ENCODE peak calls at places on chromosomes 13 and 19, in eight cellular contexts. H is neural progenitor cell; Q is fibroblast of lung; F is hepatocyte; W is IMR-90; Z is astrocyte; E is effector memory CD4-positive, alpha-beta T cell; K is lower lobe of right lung. P is an unnamed sample.

GRCh38 chr13:98976941-98977340 is 923 bp downstream of the DOCK9 start:
- DNase-seq in H (no peak), Q (no peak), F (no peak), W (peak; percentile 12), Z (peak; percentile 59), E (no peak), K (no peak), P (no peak)

GRCh38 chr13:38519229-38519910 is 167.5 kb upstream of the FREM2 start:
- DNase-seq in H (no peak), Q (no peak), F (no peak), W (no peak), Z (no peak), E (no peak), K (no peak), P (no peak)

GRCh38 chr19:4369888-4370260 is 26.5 kb downstream of the MPND start:
- DNase-seq in H (peak; percentile 59), Q (no peak), F (no peak), W (peak; percentile 26), Z (no peak), E (peak; percentile 56), K (peak; percentile 74), P (no peak)

GRCh38 chr13:28347456-28348371 is 147.2 kb downstream of the FLT1 start:
- DNase-seq in H (no peak), Q (no peak), F (no peak), W (no peak), Z (peak; percentile 45), E (no peak), K (no peak), P (no peak)

GRCh38 chr13:71602327-71602726 is 264.7 kb downstream of the DACH1 start:
- DNase-seq in H (no peak), Q (no peak), F (no peak), W (no peak), Z (no peak), E (no peak), K (no peak), P (no peak)

GRCh38 chr19:17553256-17553655 is 2.2 kb upstream of the COLGALT1 start:
- DNase-seq in H (peak; percentile 15), Q (peak; percentile 96), F (no peak), W (peak; percentile 95), Z (peak; percentile 91), E (no peak), K (no peak), P (no peak)

GRCh38 chr13:71618154-71618553 is 248.8 kb downstream of the DACH1 start:
- DNase-seq in H (no peak), Q (peak; percentile 65), F (no peak), W (peak; percentile 53), Z (peak; percentile 31), E (no peak), K (no peak), P (no peak)

GRCh38 chr13:37701972-37702371 is 103.4 kb upstream of the POSTN start:
- DNase-seq in H (no peak), Q (peak; percentile 99), F (peak; percentile 16), W (peak; percentile 99), Z (peak; percentile 93), E (no peak), K (no peak), P (no peak)

GRCh38 chr13:113123226-113124150 is 889 bp downstream of the F10 start:
- DNase-seq in H (no peak), Q (no peak), F (no peak), W (no peak), Z (no peak), E (no peak), K (peak; percentile 41), P (no peak)

GRCh38 chr13:37089495-37089894 is 16.0 kb downstream of the CSNK1A1L start:
- DNase-seq in H (no peak), Q (no peak), F (no peak), W (no peak), Z (no peak), E (no peak), K (no peak), P (no peak)

GRCh38 chr19:39386557-39386956 is 4.3 kb downstream of the PAF1 start:
- DNase-seq in H (no peak), Q (no peak), F (no peak), W (no peak), Z (no peak), E (no peak), K (no peak), P (no peak)

GRCh38 chr13:76378767-76379166 is 507.4 kb downstream of the KCTD12 start:
- DNase-seq in H (no peak), Q (no peak), F (no peak), W (no peak), Z (no peak), E (no peak), K (no peak), P (no peak)

GRCh38 chr13:69124996-69125395 is 982.6 kb upstream of the ATXN8OS start:
- DNase-seq in H (no peak), Q (no peak), F (no peak), W (no peak), Z (no peak), E (no peak), K (no peak), P (no peak)

GRCh38 chr13:60933638-60934037 is 482.0 kb downstream of the PCDH20 start:
- DNase-seq in H (no peak), Q (no peak), F (no peak), W (no peak), Z (peak; percentile 2), E (no peak), K (no peak), P (no peak)

GRCh38 chr19:41192574-41193419 is at the start of gene CYP2S1:
- DNase-seq in H (peak; percentile 89), Q (peak; percentile 14), F (peak; percentile 82), W (peak; percentile 22), Z (no peak), E (no peak), K (peak; percentile 63), P (no peak)

GRCh38 chr19:5282926-5283325 is 57.7 kb downstream of the PTPRS start:
- DNase-seq in H (no peak), Q (no peak), F (no peak), W (no peak), Z (no peak), E (no peak), K (no peak), P (no peak)

DNA sequence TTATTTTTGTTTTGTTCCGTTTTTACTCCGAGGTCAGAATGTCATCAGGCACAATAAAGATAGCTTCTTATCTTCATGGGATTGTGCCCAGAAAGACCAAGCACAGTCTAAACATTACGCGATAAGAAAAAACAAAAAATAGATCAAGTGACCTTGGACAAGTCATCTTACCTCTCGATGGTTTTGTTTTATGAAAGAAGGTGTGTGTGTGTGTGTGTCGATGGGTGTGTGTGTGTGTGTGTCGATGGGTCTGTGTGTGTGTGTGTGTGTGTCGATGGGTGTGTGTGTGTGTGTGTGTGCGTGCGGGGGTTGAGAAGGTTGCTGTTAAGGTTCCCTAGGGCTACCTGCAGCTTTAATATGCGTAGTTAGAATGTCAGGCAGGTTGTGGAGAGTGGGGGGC is 616 bp upstream of the ATP8A2 start:
- DNase-seq in H (no peak), Q (no peak), F (no peak), W (no peak), Z (no peak), E (no peak), K (no peak), P (no peak)
- H3K4me3 ChIP-seq in H (peak overlapping the region; percentile 90), Q (no peak overlapping the region), F (no peak overlapping the region), W (no peak overlapping the region), Z (no peak overlapping the region), E (no peak overlapping the region), K (no peak overlapping the region), P (peak overlapping the region; percentile 51)

GRCh38 chr19:2330255-2330631 is 1.8 kb downstream of the SPPL2B start:
- DNase-seq in H (no peak), Q (no peak), F (no peak), W (no peak), Z (no peak), E (no peak), K (no peak), P (no peak)
- H3K4me1 ChIP-seq in H (peaks cover 29% of the 10 kb centered on the region), Q (peaks cover 5% of the 10 kb centered on the region), F (peaks cover 45% of the 10 kb centered on the region), W (peaks cover 4% of the 10 kb centered on the region), Z (peaks cover 15% of the 10 kb centered on the region), E (peaks cover 29% of the 10 kb centered on the region), K (peaks cover 53% of the 10 kb centered on the region), P (peaks cover 7% of the 10 kb centered on the region)

GRCh38 chr19:29753934-29754305 is 38.9 kb upstream of the C19orf12 start:
- DNase-seq in H (no peak), Q (no peak), F (no peak), W (no peak), Z (no peak), E (no peak), K (no peak), P (no peak)

GRCh38 chr19:29749450-29749849 is 34.4 kb upstream of the C19orf12 start:
- DNase-seq in H (no peak), Q (no peak), F (no peak), W (no peak), Z (no peak), E (no peak), K (no peak), P (no peak)

GRCh38 chr19:29752450-29753025 is 37.5 kb upstream of the C19orf12 start:
- DNase-seq in H (no peak), Q (no peak), F (no peak), W (no peak), Z (no peak), E (no peak), K (no peak), P (no peak)

GRCh38 chr19:29751932-29752331 is 36.9 kb upstream of the C19orf12 start:
- DNase-seq in H (no peak), Q (no peak), F (no peak), W (no peak), Z (no peak), E (no peak), K (no peak), P (no peak)

DNA sequence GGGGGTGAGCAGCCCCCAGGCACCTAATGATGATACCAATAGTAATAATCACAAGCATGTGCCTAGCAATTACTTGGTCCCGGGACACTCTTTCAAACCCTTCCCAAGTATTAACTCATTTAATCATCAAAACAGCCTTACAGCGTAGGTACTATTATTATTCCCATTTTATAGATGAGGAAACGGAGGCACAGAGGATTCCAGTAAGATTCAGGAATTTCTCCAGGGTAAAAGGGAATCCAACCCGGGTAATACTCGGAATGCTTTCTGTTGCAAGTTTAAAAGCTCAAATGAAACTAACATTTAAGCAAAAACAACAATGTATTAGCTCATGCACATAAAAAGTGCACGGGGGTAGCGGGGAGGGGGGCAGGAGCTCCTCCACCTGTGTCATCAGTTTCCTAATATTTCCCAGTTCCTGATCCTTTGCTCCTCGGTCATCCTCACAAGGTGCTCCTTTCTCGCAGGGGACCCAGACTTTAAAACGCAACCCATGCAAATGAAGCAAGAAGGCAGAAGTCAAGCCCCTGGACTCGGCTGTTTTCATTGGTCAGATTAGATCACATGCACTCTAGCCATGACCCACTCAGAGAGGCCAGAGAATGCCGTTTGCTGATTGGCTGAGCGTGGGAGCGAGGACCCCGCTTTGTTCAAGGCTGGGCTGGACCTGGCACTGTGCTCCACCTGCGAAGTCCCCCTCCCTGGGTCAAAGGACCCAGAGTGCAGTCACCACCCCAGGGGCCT is 38.3 kb upstream of the C19orf12 start:
- DNase-seq in H (no peak), Q (no peak), F (no peak), W (no peak), Z (no peak), E (no peak), K (peak; percentile 2), P (no peak)
- H3K27ac ChIP-seq in H (no peak overlapping the region), Q (no peak overlapping the region), F (no peak overlapping the region), W (no peak overlapping the region), Z (no peak overlapping the region), E (no peak overlapping the region), K (no peak overlapping the region), P (no peak overlapping the region)

DNA sequence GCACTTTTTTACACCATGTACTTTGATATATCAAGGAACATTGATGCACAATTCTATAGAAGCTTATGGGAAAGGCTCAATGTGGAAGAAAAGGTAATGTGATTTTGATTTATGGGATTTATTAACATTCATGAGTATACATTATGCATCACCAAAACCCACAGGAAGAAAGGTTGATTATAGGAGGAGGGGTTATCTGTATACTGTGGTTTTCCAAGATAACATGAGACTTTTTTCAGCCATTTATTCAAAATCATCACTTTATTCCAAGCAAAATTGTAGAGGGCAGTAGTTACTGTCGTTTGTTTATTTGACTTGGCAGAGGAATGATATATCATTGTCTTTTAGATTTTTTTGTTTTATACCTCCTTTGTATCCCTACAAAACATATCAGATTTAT is 54.9 kb downstream of the WDFY2 start:
- DNase-seq in H (no peak), Q (no peak), F (no peak), W (peak; percentile 11), Z (peak; percentile 47), E (no peak), K (no peak), P (no peak)
- H3K4me3 ChIP-seq in H (no peak overlapping the region), Q (no peak overlapping the region), F (no peak overlapping the region), W (no peak overlapping the region), Z (no peak overlapping the region), E (no peak overlapping the region), K (no peak overlapping the region), P (no peak overlapping the region)

P was measured in iPS DF 6.9.